ENCODE peak calls at places on chromosomes 12 and 14, in nine cellular contexts. H is fibroblast of the conjunctiva; K is activated CD4-positive, alpha-beta T cell treated with anti-CD3 and anti-CD28 coated beads, Interleukin-2, amount 50 U/mL, for 24 hours; O is uterus; S is GM03348; V is ecto neural progenitor cell; N is foreskin fibroblast; C is ELF-1; A is foreskin keratinocyte. M is an unnamed sample.

GRCh38 chr12:100248886-100249285 is 18.0 kb downstream of the DEPDC4 start:
- DNase-seq in S (peak; percentile 72), A (no peak), C (no peak), N (no peak), V (no peak), H (no peak), K (no peak), O (no peak), M (no peak)

GRCh38 chr12:109910969-109911348 is 10.9 kb downstream of the TCHP start:
- DNase-seq in H (no peak), S (peak; percentile 48), C (peak; percentile 86), O (no peak), A (no peak), N (no peak), V (peak; percentile 86), K (no peak), M (no peak)

GRCh38 chr14:37081220-37081619 is 91.2 kb downstream of the SLC25A21 start:
- DNase-seq in O (no peak), S (no peak), A (peak; percentile 91), V (no peak), C (no peak), H (no peak), K (no peak), N (no peak), M (no peak)

GRCh38 chr12:128026696-128027574 is 240.0 kb upstream of the TMEM132C start:
- DNase-seq in S (no peak), V (peak; percentile 37), O (no peak), N (no peak), C (no peak), H (no peak), K (no peak), A (no peak), M (no peak)

GRCh38 chr14:66974397-66975025 is 214.7 kb upstream of the GARIN2 start:
- DNase-seq in S (peak; percentile 6), V (no peak), C (no peak), N (peak; percentile 52), O (no peak), A (peak; percentile 75), H (no peak), K (no peak), M (no peak)

GRCh38 chr14:65131176-65131765 is 29.0 kb upstream of the MAX start:
- DNase-seq in N (peak; percentile 7), A (peak; percentile 95), C (no peak), K (no peak), O (no peak), V (no peak), H (no peak), S (peak; percentile 40), M (no peak)

GRCh38 chr14:63203618-63204406 is 431 bp upstream of the RHOJ start:
- DNase-seq in A (peak; percentile 79), K (no peak), C (peak; percentile 78), S (peak; percentile 84), N (peak; percentile 84), V (peak; percentile 80), H (peak; percentile 87), O (peak; percentile 82), M (peak; percentile 44)

GRCh38 chr12:116495260-116495659 is 63.9 kb upstream of the MAP1LC3B2 start:
- DNase-seq in S (peak; percentile 55), A (peak; percentile 44), O (no peak), V (no peak), K (no peak), C (peak; percentile 75), N (peak; percentile 38), H (no peak), M (no peak)

GRCh38 chr12:113088971-113089756 is 32.6 kb downstream of the DTX1 start:
- DNase-seq in K (peak; percentile 53), N (no peak), V (no peak), S (no peak), O (no peak), C (no peak), H (no peak), A (no peak), M (no peak)

GRCh38 chr12:110234197-110235154 is 46.6 kb upstream of the ATP2A2 start:
- DNase-seq in O (no peak), K (no peak), S (no peak), C (no peak), V (no peak), H (no peak), N (no peak), A (no peak), M (no peak)

GRCh38 chr12:49618576-49618975 is 4.8 kb upstream of the PRPF40B start:
- DNase-seq in S (no peak), N (no peak), O (no peak), A (no peak), C (no peak), V (no peak), H (no peak), K (no peak), M (no peak)

GRCh38 chr14:51520087-51520486 is 131.6 kb upstream of the FRMD6 start:
- DNase-seq in N (no peak), O (no peak), C (no peak), K (no peak), H (no peak), V (no peak), A (peak; percentile 53), S (no peak), M (no peak)

GRCh38 chr12:27000962-27001361 is 13.2 kb downstream of the TM7SF3 start:
- DNase-seq in S (no peak), N (no peak), C (no peak), V (no peak), K (no peak), H (no peak), A (no peak), O (no peak), M (no peak)

GRCh38 chr12:28024231-28024995 is 51.9 kb upstream of the PTHLH start:
- DNase-seq in C (no peak), O (no peak), K (no peak), V (no peak), S (peak; percentile 33), H (no peak), N (peak; percentile 54), A (peak; percentile 97), M (no peak)

GRCh38 chr14:102927878-102928411 is 5.5 kb downstream of the AMN start:
- DNase-seq in S (no peak), C (peak; percentile 31), N (no peak), K (no peak), V (peak; percentile 70), O (no peak), A (peak; percentile 41), H (no peak), M (no peak)

GRCh38 chr12:129530517-129530916 is 373.3 kb downstream of the TMEM132D start:
- DNase-seq in H (no peak), C (no peak), A (no peak), S (no peak), V (no peak), K (no peak), O (no peak), N (no peak), M (no peak)

GRCh38 chr14:101069666-101070362 is 166.3 kb upstream of the RTL1 start:
- DNase-seq in K (no peak), C (no peak), V (peak; percentile 32), S (no peak), O (no peak), H (no peak), N (no peak), A (no peak), M (no peak)

GRCh38 chr14:52314521-52315354 is 626 bp downstream of the PTGER2 start:
- DNase-seq in C (peak; percentile 34), S (peak; percentile 40), H (no peak), A (peak; percentile 26), V (peak; percentile 53), K (no peak), N (peak; percentile 34), O (peak; percentile 42), M (no peak)

GRCh38 chr14:23727566-23728335 is 91.6 kb downstream of the DHRS2 start:
- DNase-seq in K (no peak), H (peak; percentile 10), O (no peak), V (peak; percentile 48), C (peak; percentile 60), S (peak; percentile 79), N (peak; percentile 26), A (peak; percentile 71), M (no peak)

GRCh38 chr12:77113971-77114370 is 48.6 kb upstream of the E2F7 start:
- DNase-seq in C (no peak), V (no peak), O (no peak), H (no peak), N (no peak), K (no peak), A (no peak), S (no peak), M (no peak)

GRCh38 chr14:78982551-78982950 is 812.4 kb downstream of the NRXN3 start:
- DNase-seq in V (no peak), H (no peak), S (no peak), K (no peak), A (no peak), N (no peak), C (no peak), O (no peak), M (no peak)

GRCh38 chr12:104276192-104277131 is 27.1 kb upstream of the EID3 start:
- DNase-seq in S (no peak), K (no peak), H (no peak), C (no peak), V (no peak), A (no peak), N (no peak), O (no peak), M (no peak)

GRCh38 chr14:47674148-47674545 is 1.3 kb downstream of the MDGA2 start:
- DNase-seq in A (no peak), O (no peak), C (no peak), V (peak; percentile 63), H (no peak), S (no peak), N (no peak), K (no peak), M (no peak)

M was measured in AG09319.